ENCODE peak calls at places on chromosomes 1 and 21, in eight cellular contexts. U, C, O, J, V, Y, R and M are unnamed samples.

GRCh38 chr21:25385912-25386474 is 221.3 kb downstream of the MRPL39 start:
- DNase-seq in R (peak; percentile 75), U (peak; percentile 64), O (no peak), C (peak; percentile 25), V (peak; percentile 92), J (peak; percentile 90), Y (no peak), M (peak; percentile 71)

GRCh38 chr1:102434421-102434820 is 437.7 kb upstream of the OLFM3 start:
- DNase-seq in C (peak; percentile 3), V (peak; percentile 53), U (no peak), Y (no peak), J (peak; percentile 74), R (peak; percentile 40), O (no peak), M (peak; percentile 64)

GRCh38 chr1:226438007-226438406 is 30.1 kb upstream of the PARP1 start:
- DNase-seq in V (peak; percentile 26), O (no peak), Y (no peak), J (peak; percentile 8), U (no peak), C (no peak), R (peak; percentile 71), M (no peak)

GRCh38 chr1:37403166-37403565 is 71.2 kb upstream of the ZC3H12A start:
- DNase-seq in C (no peak), J (no peak), O (no peak), V (no peak), R (no peak), U (no peak), Y (no peak), M (no peak)

GRCh38 chr1:60268451-60268850 is 194.9 kb upstream of the C1orf87 start:
- DNase-seq in J (no peak), U (no peak), R (no peak), Y (no peak), C (no peak), O (no peak), V (no peak), M (no peak)

GRCh38 chr21:32994305-32994704 is 31.4 kb upstream of the OLIG2 start:
- DNase-seq in J (peak; percentile 9), V (peak; percentile 54), R (peak; percentile 40), O (no peak), C (peak; percentile 33), U (peak; percentile 10), Y (no peak), M (no peak)

GRCh38 chr1:220880726-220881506 is 1.7 kb downstream of the HLX start:
- DNase-seq in R (no peak), U (peak; percentile 71), V (no peak), Y (no peak), J (peak; percentile 7), C (peak; percentile 37), O (no peak), M (no peak)

GRCh38 chr1:1157426-1157913 is 16.2 kb upstream of the TTLL10 start:
- DNase-seq in V (no peak), O (peak; percentile 48), J (no peak), R (peak; percentile 93), C (no peak), Y (peak; percentile 13), U (peak; percentile 85), M (peak; percentile 89)

GRCh38 chr21:41043008-41043407 is 125.0 kb upstream of the BACE2 start:
- DNase-seq in Y (no peak), J (no peak), V (no peak), U (no peak), R (peak; percentile 7), O (no peak), C (no peak), M (peak; percentile 11)

GRCh38 chr1:225699336-225699735 is 46.4 kb upstream of the ENAH start:
- DNase-seq in J (no peak), C (no peak), Y (no peak), V (no peak), O (no peak), R (no peak), U (peak; percentile 17), M (no peak)

GRCh38 chr1:206579747-206580437 is 32.4 kb downstream of the EIF2D start:
- DNase-seq in J (no peak), O (peak; percentile 82), C (peak; percentile 97), V (peak; percentile 75), R (peak; percentile 23), Y (no peak), U (peak; percentile 50), M (no peak)

GRCh38 chr1:39639333-39640130 is at the start of gene HEYL:
- DNase-seq in J (peak; percentile 68), C (peak; percentile 32), O (peak; percentile 36), U (no peak), V (no peak), Y (no peak), R (no peak), M (peak; percentile 66)

GRCh38 chr1:72435025-72435424 is 152.7 kb upstream of the NEGR1 start:
- DNase-seq in Y (no peak), U (peak; percentile 63), O (no peak), V (no peak), C (no peak), R (no peak), J (no peak), M (no peak)

GRCh38 chr1:172960454-172961208 is 90.1 kb downstream of the TNFSF18 start:
- DNase-seq in C (no peak), Y (no peak), V (peak; percentile 71), R (no peak), J (no peak), O (no peak), U (peak; percentile 50), M (no peak)

GRCh38 chr21:41817228-41817627 is 50.4 kb upstream of the RIPK4 start:
- DNase-seq in C (no peak), Y (no peak), R (peak; percentile 69), O (no peak), U (peak; percentile 78), J (peak; percentile 76), V (peak; percentile 79), M (peak; percentile 41)

GRCh38 chr1:193680924-193681316 is 494.5 kb upstream of the B3GALT2 start:
- DNase-seq in Y (no peak), C (no peak), U (no peak), V (no peak), R (no peak), O (no peak), J (no peak), M (no peak)

GRCh38 chr1:88773540-88774150 is 89.6 kb downstream of the PKN2 start:
- DNase-seq in J (no peak), U (peak; percentile 66), R (peak; percentile 69), O (no peak), C (no peak), V (peak; percentile 76), Y (no peak), M (no peak)

GRCh38 chr1:234696148-234696576 is 86.2 kb upstream of the IRF2BP2 start:
- DNase-seq in U (no peak), Y (no peak), J (no peak), V (no peak), R (no peak), C (no peak), O (no peak), M (no peak)

GRCh38 chr1:160400284-160400645 is at the start of gene VANGL2:
- DNase-seq in V (peak; percentile 72), U (peak; percentile 67), C (no peak), J (peak; percentile 85), Y (no peak), O (peak; percentile 27), R (no peak), M (peak; percentile 50)

GRCh38 chr21:25881524-25882376 is 147.0 kb downstream of the GABPA start:
- DNase-seq in O (peak; percentile 38), R (peak; percentile 67), Y (no peak), J (peak; percentile 85), C (peak; percentile 27), V (peak; percentile 74), U (peak; percentile 67), M (peak; percentile 32)

GRCh38 chr1:228265167-228265566 is 57.3 kb downstream of the OBSCN start:
- DNase-seq in R (peak; percentile 48), V (peak; percentile 30), C (peak; percentile 11), Y (no peak), J (peak; percentile 10), U (no peak), O (no peak), M (no peak)

GRCh38 chr1:1360511-1361169 is 2.3 kb upstream of the MXRA8 start:
- DNase-seq in R (peak; percentile 70), U (peak; percentile 92), O (no peak), V (peak; percentile 90), J (no peak), C (no peak), Y (no peak), M (no peak)

GRCh38 chr1:226617109-226617508 is 68.5 kb downstream of the STUM start:
- DNase-seq in Y (no peak), R (no peak), C (no peak), V (no peak), J (no peak), O (no peak), U (no peak), M (no peak)

GRCh38 chr1:110672001-110672752 is 2.6 kb downstream of the KCNA3 start:
- DNase-seq in C (no peak), R (no peak), O (peak; percentile 63), V (peak; percentile 21), J (peak; percentile 90), U (no peak), Y (no peak), M (peak; percentile 10)

GRCh38 chr1:30743584-30744059 is 14.0 kb downstream of the LAPTM5 start:
- DNase-seq in C (no peak), U (no peak), V (peak; percentile 21), O (peak; percentile 60), J (peak; percentile 56), R (peak; percentile 75), Y (no peak), M (peak; percentile 3)

GRCh38 chr1:224116131-224116530 is 2.2 kb downstream of the FBXO28 start:
- DNase-seq in V (peak; percentile 67), R (peak; percentile 75), O (no peak), J (peak; percentile 72), U (peak; percentile 72), Y (no peak), C (peak; percentile 81), M (peak; percentile 58)

GRCh38 chr1:65339866-65340483 is 30.6 kb downstream of the DNAJC6 start:
- DNase-seq in V (peak; percentile 13), Y (peak; percentile 7), R (peak; percentile 55), O (no peak), J (no peak), C (no peak), U (peak; percentile 17), M (no peak)

GRCh38 chr1:230100932-230101331 is 33.9 kb downstream of the GALNT2 start:
- DNase-seq in Y (no peak), O (no peak), U (no peak), J (no peak), C (no peak), V (no peak), R (no peak), M (no peak)

GRCh38 chr1:27144920-27145661 is 9.8 kb downstream of the SLC9A1 start:
- DNase-seq in V (no peak), Y (no peak), U (peak; percentile 73), C (no peak), J (no peak), R (no peak), O (no peak), M (no peak)

GRCh38 chr1:160717284-160717683 is 5.7 kb upstream of the CD48 start:
- DNase-seq in U (no peak), Y (no peak), C (no peak), R (no peak), J (no peak), V (no peak), O (no peak), M (no peak)

GRCh38 chr1:228018125-228018398 is 11.3 kb downstream of the WNT3A start:
- DNase-seq in J (no peak), C (no peak), Y (no peak), V (no peak), O (no peak), R (no peak), U (no peak), M (no peak)

GRCh38 chr1:234760303-234760723 is 150.3 kb upstream of the IRF2BP2 start:
- DNase-seq in U (no peak), Y (no peak), V (peak; percentile 76), J (peak; percentile 13), R (no peak), C (no peak), O (no peak), M (no peak)

GRCh38 chr1:44423706-44424546 is 18.9 kb downstream of the RNF220 start:
- DNase-seq in U (peak; percentile 72), J (no peak), Y (no peak), V (peak; percentile 78), C (peak; percentile 29), O (no peak), R (peak; percentile 98), M (no peak)

GRCh38 chr1:3730556-3731247 is 21.5 kb upstream of the CCDC27 start:
- DNase-seq in R (no peak), V (no peak), O (no peak), Y (no peak), C (no peak), U (no peak), J (no peak), M (no peak)